ENCODE peak calls at places on chromosomes 4 and X, in five cellular contexts. H is SK-N-SH, T is GM12878, C is K562, W is HepG2. P is an unnamed sample.

GRCh38 chrX:40871385-40872082 is 136.2 kb upstream of the MED14 start:
- DNase-seq in H (no peak), T (peak; percentile 87), C (no peak), W (no peak), P (peak; percentile 37)

GRCh38 chrX:16711219-16712115 is 1.0 kb downstream of the CTPS2 start:
- DNase-seq in H (peak; percentile 44), T (no peak), C (peak; percentile 46), W (peak; percentile 21), P (no peak)

GRCh38 chrX:149527705-149528104 is 13.1 kb upstream of the EOLA1 start:
- DNase-seq in H (peak; percentile 27), T (no peak), C (peak; percentile 24), W (peak; percentile 21), P (peak; percentile 28)

GRCh38 chrX:153878969-153879653 is 6.9 kb downstream of the L1CAM start:
- DNase-seq in H (peak; percentile 81), T (no peak), C (no peak), W (no peak), P (no peak)

GRCh38 chr4:174607792-174608191 is 85.5 kb upstream of the HPGD start:
- DNase-seq in H (no peak), T (no peak), C (no peak), W (no peak), P (no peak)

GRCh38 chrX:41799661-41800060 is 75.7 kb downstream of the GPR82 start:
- DNase-seq in H (no peak), T (no peak), C (no peak), W (no peak), P (no peak)

GRCh38 chr4:42642136-42642797 is 14.6 kb downstream of the ATP8A1 start:
- DNase-seq in H (no peak), T (no peak), C (no peak), W (no peak), P (no peak)

GRCh38 chrX:110741213-110741796 is 54.3 kb downstream of the CHRDL1 start:
- DNase-seq in H (no peak), T (no peak), C (no peak), W (no peak), P (peak; percentile 73)

GRCh38 chrX:54064564-54064963 is 20.3 kb upstream of the PHF8 start:
- DNase-seq in H (no peak), T (no peak), C (no peak), W (no peak), P (no peak)

GRCh38 chrX:434946-435345 is 48.2 kb upstream of the PPP2R3B start:
- DNase-seq in H (no peak), T (no peak), C (no peak), W (no peak), P (no peak)

GRCh38 chr4:108171541-108172230 is 3.0 kb upstream of the LEF1 start:
- DNase-seq in H (peak; percentile 27), T (no peak), C (no peak), W (no peak), P (no peak)

GRCh38 chr4:6781561-6781960 is 966 bp upstream of the KIAA0232 start:
- DNase-seq in H (no peak), T (no peak), C (no peak), W (no peak), P (no peak)

GRCh38 chr4:80322716-80323115 is 12.8 kb upstream of the CFAP299 start:
- DNase-seq in H (no peak), T (no peak), C (peak; percentile 20), W (no peak), P (peak; percentile 68)

GRCh38 chrX:156001667-156002021 is 4.1 kb downstream of the IL9R start:
- DNase-seq in H (peak; percentile 52), T (no peak), C (peak; percentile 71), W (no peak), P (no peak)

GRCh38 chr4:102328045-102328444 is 17.2 kb downstream of the SLC39A8 start:
- DNase-seq in H (no peak), T (no peak), C (no peak), W (no peak), P (no peak)

GRCh38 chr4:142091691-142092182 is 455.4 kb downstream of the IL15 start:
- DNase-seq in H (no peak), T (no peak), C (no peak), W (no peak), P (peak; percentile 99)

GRCh38 chr4:147157860-147158701 is 212.4 kb upstream of the TTC29 start:
- DNase-seq in H (peak; percentile 78), T (no peak), C (no peak), W (peak; percentile 39), P (peak; percentile 20)

GRCh38 chr4:41396869-41397268 is 140.1 kb downstream of the UCHL1 start:
- DNase-seq in H (no peak), T (no peak), C (no peak), W (no peak), P (no peak)

GRCh38 chrX:2261838-2262678 is 238.7 kb downstream of the DHRSX start:
- DNase-seq in H (no peak), T (no peak), C (no peak), W (no peak), P (peak; percentile 8)

GRCh38 chrX:24619647-24620046 is 27.5 kb downstream of the PCYT1B start:
- DNase-seq in H (peak; percentile 14), T (no peak), C (no peak), W (peak; percentile 36), P (peak; percentile 38)

DNA sequence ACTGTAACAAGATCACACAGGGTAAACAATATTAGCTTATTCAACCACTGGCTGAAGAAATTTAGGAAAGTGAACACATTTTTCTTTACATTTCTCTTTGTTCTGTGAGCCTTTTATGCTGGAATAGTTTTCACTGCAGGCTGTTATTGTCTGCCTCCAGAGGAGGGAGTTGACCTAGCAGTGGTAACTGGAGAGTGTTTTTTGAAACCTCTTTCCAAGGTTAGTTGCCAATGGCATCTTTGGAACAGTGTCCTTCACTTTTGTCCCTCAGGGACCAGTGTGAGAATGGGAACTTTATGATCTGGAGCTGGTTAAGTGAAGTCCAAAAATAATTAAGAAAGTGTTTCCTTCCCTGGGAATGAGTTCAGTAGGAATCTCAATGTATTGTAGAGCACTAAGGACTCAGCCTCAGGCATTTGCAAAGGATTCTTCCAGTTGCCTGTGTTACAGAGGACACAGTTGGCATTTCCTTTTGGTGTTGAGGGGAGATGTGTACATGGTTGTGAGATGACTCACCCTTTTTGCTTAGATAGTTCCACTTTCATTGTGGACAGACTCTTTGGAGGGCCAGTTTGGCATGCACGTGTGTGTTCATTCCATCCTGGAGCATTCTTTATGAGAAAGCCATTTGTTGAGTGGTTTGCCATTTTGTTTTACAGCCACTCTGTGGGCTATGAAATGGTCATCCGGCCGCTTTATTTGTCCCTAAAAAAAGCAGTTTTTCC is 61.3 kb downstream of the AR start:
- DNase-seq in H (no peak), T (no peak), C (no peak), W (no peak), P (peak; percentile 68)
- TF ChIP-seq MXI1 in H (no peak), T (no peak), C (no peak), W (no peak), P (no peak)

DNA sequence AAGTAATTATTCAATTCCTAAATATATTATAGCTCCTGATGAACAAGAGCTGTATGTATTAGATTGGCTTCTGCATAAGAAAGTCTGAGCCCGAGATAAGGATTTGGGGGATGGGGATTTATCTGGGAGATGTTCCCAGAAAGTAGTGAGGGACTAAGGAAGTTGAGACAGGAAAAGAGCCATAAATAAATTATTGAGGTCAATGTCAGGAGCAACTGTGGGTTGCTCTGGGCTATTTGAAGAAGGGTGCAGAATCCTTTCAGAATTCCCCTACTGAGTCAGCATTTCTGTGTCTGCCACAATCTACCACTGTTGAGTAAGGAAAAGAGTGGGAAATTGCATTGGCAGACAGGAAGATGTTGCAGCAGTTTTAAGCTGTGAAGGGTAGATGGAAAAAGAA is 3.1 kb upstream of the TDO2 start:
- DNase-seq in H (no peak), T (no peak), C (no peak), W (no peak), P (peak; percentile 72)
- TF ChIP-seq MXI1 in H (no peak), T (no peak), C (no peak), W (no peak), P (no peak)

GRCh38 chr4:87026795-87027495 is 92.1 kb downstream of the AFF1 start:
- DNase-seq in H (no peak), T (peak; percentile 91), C (no peak), W (no peak), P (no peak)
- TF ChIP-seq MXI1 in H (no peak), T (peak; percentile 92), C (no peak), W (no peak), P (no peak)

DNA sequence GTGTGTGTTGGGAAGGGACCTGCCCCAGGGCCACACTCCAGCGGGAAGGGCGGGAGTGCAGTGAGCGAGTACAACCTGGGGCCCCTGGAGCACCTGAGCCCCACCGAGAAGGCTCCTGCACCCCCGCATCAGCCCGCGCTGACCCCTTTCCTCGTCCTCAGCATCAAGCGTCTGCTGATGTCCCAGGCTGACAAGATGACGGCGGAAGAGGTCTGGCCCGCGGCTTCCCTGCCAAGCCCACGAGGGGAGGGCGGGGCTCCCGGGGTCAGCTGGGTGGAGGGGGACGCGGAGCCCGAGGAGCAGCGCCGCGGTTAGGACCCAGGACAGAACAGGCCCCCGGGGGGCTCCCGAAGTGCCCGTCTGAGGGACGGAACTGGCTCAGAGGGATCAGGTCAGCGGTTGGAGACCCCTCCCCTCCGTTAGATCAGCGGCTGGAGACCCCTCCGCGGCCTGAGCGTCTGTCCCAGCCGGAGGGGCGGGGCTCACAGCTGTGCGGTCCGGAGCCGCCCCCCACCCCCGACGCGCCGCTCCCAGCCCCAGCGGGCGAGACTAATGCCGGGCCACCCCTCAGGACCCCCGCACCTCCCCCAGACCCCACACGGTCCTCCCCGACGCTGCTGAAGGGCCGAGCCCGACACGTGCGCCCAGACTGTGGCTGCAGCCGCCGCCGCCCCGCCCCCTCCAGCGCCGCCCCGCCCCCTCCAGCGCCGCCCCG is 6.7 kb downstream of the MYL5 start:
- DNase-seq in H (peak; percentile 94), T (no peak), C (peak; percentile 87), W (no peak), P (no peak)
- TF ChIP-seq MXI1 in H (peak; percentile 79), T (no peak), C (peak; percentile 67), W (no peak), P (no peak)

GRCh38 chrX:135625995-135626394 is 87.4 kb upstream of the CT45A1 start:
- DNase-seq in H (peak; percentile 14), T (no peak), C (peak; percentile 4), W (peak; percentile 1), P (no peak)
- TF ChIP-seq MXI1 in H (no peak), T (no peak), C (no peak), W (no peak), P (no peak)

GRCh38 chrX:45240334-45240733 is 39.7 kb upstream of the DIPK2B start:
- DNase-seq in H (no peak), T (no peak), C (no peak), W (no peak), P (no peak)
- TF ChIP-seq MXI1 in H (no peak), T (no peak), C (no peak), W (no peak), P (no peak)